ENCODE peak calls at places on chromosomes 4 and X, in five cellular contexts. R is AG09319, K is hepatocyte, F is NCI-H524 treated with DMSO at 0.1 percent for 48 hours, C is aorta. J is an unnamed sample.
A peak's percentile ranks its signal among the peaks of the same experiment; 100 is the strongest.

GRCh38 chr4:80367737-80368136 is 32.2 kb downstream of the CFAP299 start:
- DNase-seq in R (no peak), K (no peak), F (no peak), C (no peak), J (no peak)

GRCh38 chrX:140822861-140823260 is 113.3 kb downstream of the LINC00632 start:
- DNase-seq in R (no peak), K (no peak), F (no peak), C (no peak), J (no peak)

GRCh38 chr4:112082954-112083586 is 62.2 kb upstream of the FAM241A start:
- DNase-seq in R (peak; percentile 7), K (peak; percentile 65), F (no peak), C (no peak), J (no peak)

GRCh38 chr4:13907255-13907751 is 279.8 kb upstream of the BOD1L1 start:
- DNase-seq in R (peak; percentile 72), K (peak; percentile 71), F (no peak), C (no peak), J (peak; percentile 97)

GRCh38 chr4:104394409-104394813 is 100.3 kb downstream of the CXXC4 start:
- DNase-seq in R (no peak), K (no peak), F (no peak), C (no peak), J (no peak)

GRCh38 chrX:53445977-53446376 is 11.8 kb upstream of the HSD17B10 start:
- DNase-seq in R (no peak), K (peak; percentile 51), F (no peak), C (no peak), J (no peak)

GRCh38 chr4:133668061-133668851 is 519.2 kb downstream of the PCDH10 start:
- DNase-seq in R (no peak), K (peak; percentile 27), F (no peak), C (peak; percentile 40), J (no peak)

GRCh38 chrX:40153335-40154221 is 55.8 kb upstream of the BCOR start:
- DNase-seq in R (no peak), K (peak; percentile 76), F (no peak), C (peak; percentile 82), J (no peak)

GRCh38 chrX:53895270-53895669 is 149.0 kb downstream of the PHF8 start:
- DNase-seq in R (no peak), K (no peak), F (no peak), C (no peak), J (no peak)

GRCh38 chrX:103220511-103221406 is 5.9 kb downstream of the BEX4 start:
- DNase-seq in R (no peak), K (no peak), F (no peak), C (no peak), J (no peak)

GRCh38 chrX:126658447-126658846 is 105.8 kb upstream of the DCAF12L1 start:
- DNase-seq in R (no peak), K (no peak), F (no peak), C (no peak), J (no peak)